ENCODE peak calls at places on chromosomes 3 and 15, in four cellular contexts. One of them, this sample, is unnamed.

GRCh38 chr3:151248772-151249366 is 29.5 kb downstream of the P2RY14 start:
- DNase-seq in right atrium auricular region: no peak
- DNase-seq in thoracic aorta: no peak
- DNase-seq in HL-60: no peak
- DNase-seq in this sample: no peak

GRCh38 chr15:85755471-85755870 is 39.3 kb downstream of the KLHL25 start:
- DNase-seq in right atrium auricular region: no peak
- DNase-seq in thoracic aorta: no peak
- DNase-seq in HL-60: no peak
- DNase-seq in this sample: no peak

GRCh38 chr3:45137656-45138181 is 8.5 kb downstream of the CDCP1 start:
- DNase-seq in right atrium auricular region: no peak
- DNase-seq in thoracic aorta: no peak
- DNase-seq in HL-60: no peak
- DNase-seq in this sample: no peak

GRCh38 chr15:39376371-39376909 is 204.4 kb upstream of the THBS1 start:
- DNase-seq in right atrium auricular region: no peak
- DNase-seq in thoracic aorta: no peak
- DNase-seq in HL-60: no peak
- DNase-seq in this sample: no peak

GRCh38 chr3:149670742-149671492 is 13.1 kb upstream of the WWTR1 start:
- DNase-seq in right atrium auricular region: no peak
- DNase-seq in thoracic aorta: no peak
- DNase-seq in HL-60: no peak
- DNase-seq in this sample: no peak

GRCh38 chr3:143000525-143000924 is 845 bp upstream of the U2SURP start:
- DNase-seq in right atrium auricular region: no peak
- DNase-seq in thoracic aorta: no peak
- DNase-seq in HL-60: no peak
- DNase-seq in this sample: no peak

GRCh38 chr15:77759896-77760592 is 127.3 kb upstream of the LINGO1 start:
- DNase-seq in right atrium auricular region: no peak
- DNase-seq in thoracic aorta: no peak
- DNase-seq in HL-60: no peak
- DNase-seq in this sample: no peak

GRCh38 chr3:8873740-8874139 is 89.5 kb downstream of the RAD18 start:
- DNase-seq in right atrium auricular region: no peak
- DNase-seq in thoracic aorta: no peak
- DNase-seq in HL-60: no peak
- DNase-seq in this sample: no peak

GRCh38 chr15:80285379-80285778 is 33.4 kb upstream of the CTXND1 start:
- DNase-seq in right atrium auricular region: no peak
- DNase-seq in thoracic aorta: no peak
- DNase-seq in HL-60: no peak
- DNase-seq in this sample: no peak

GRCh38 chr3:87082806-87083440 is 92.0 kb upstream of the VGLL3 start:
- DNase-seq in right atrium auricular region: no peak
- DNase-seq in thoracic aorta: no peak
- DNase-seq in HL-60: peak
- DNase-seq in this sample: no peak

GRCh38 chr15:101397521-101398003 is 91.9 kb downstream of the PCSK6 start:
- DNase-seq in right atrium auricular region: no peak
- DNase-seq in thoracic aorta: no peak
- DNase-seq in HL-60: peak
- DNase-seq in this sample: no peak

GRCh38 chr3:181886676-181887075 is 175.0 kb downstream of the SOX2 start:
- DNase-seq in right atrium auricular region: no peak
- DNase-seq in thoracic aorta: no peak
- DNase-seq in HL-60: no peak
- DNase-seq in this sample: no peak

GRCh38 chr15:70087708-70088352 is 9.9 kb downstream of the TLE3 start:
- DNase-seq in right atrium auricular region: no peak
- DNase-seq in thoracic aorta: no peak
- DNase-seq in HL-60: no peak
- DNase-seq in this sample: no peak

GRCh38 chr3:167909443-167910287 is 174.1 kb downstream of the SERPINI1 start:
- DNase-seq in right atrium auricular region: no peak
- DNase-seq in thoracic aorta: no peak
- DNase-seq in HL-60: no peak
- DNase-seq in this sample: no peak

GRCh38 chr15:78212546-78213424 is 21.6 kb downstream of the ACSBG1 start:
- DNase-seq in right atrium auricular region: peak
- DNase-seq in thoracic aorta: no peak
- DNase-seq in HL-60: no peak
- DNase-seq in this sample: no peak

GRCh38 chr15:85710340-85710842 is 84.3 kb downstream of the KLHL25 start:
- DNase-seq in right atrium auricular region: no peak
- DNase-seq in thoracic aorta: no peak
- DNase-seq in HL-60: no peak
- DNase-seq in this sample: no peak

GRCh38 chr3:172256101-172256687 is 192.1 kb downstream of the GHSR start:
- DNase-seq in right atrium auricular region: no peak
- DNase-seq in thoracic aorta: no peak
- DNase-seq in HL-60: no peak
- DNase-seq in this sample: peak

GRCh38 chr3:47475570-47476329 is at the start of gene SCAP:
- DNase-seq in right atrium auricular region: peak
- DNase-seq in thoracic aorta: peak
- DNase-seq in HL-60: peak
- DNase-seq in this sample: peak

GRCh38 chr3:33438871-33439270 is 1.3 kb downstream of the UBP1 start:
- DNase-seq in right atrium auricular region: no peak
- DNase-seq in thoracic aorta: no peak
- DNase-seq in HL-60: no peak
- DNase-seq in this sample: no peak

GRCh38 chr15:99496302-99496629 is 69.5 kb upstream of the MEF2A start:
- DNase-seq in right atrium auricular region: no peak
- DNase-seq in thoracic aorta: no peak
- DNase-seq in HL-60: no peak
- DNase-seq in this sample: no peak

GRCh38 chr3:73036694-73037368 is 24.6 kb upstream of the EBLN2 start:
- DNase-seq in right atrium auricular region: no peak
- DNase-seq in thoracic aorta: no peak
- DNase-seq in HL-60: no peak
- DNase-seq in this sample: no peak

GRCh38 chr3:57397175-57398026 is 104.9 kb upstream of the ASB14 start:
- DNase-seq in right atrium auricular region: no peak
- DNase-seq in thoracic aorta: no peak
- DNase-seq in HL-60: peak
- DNase-seq in this sample: peak

GRCh38 chr3:62100233-62100989 is 272.9 kb downstream of the FEZF2 start:
- DNase-seq in right atrium auricular region: no peak
- DNase-seq in thoracic aorta: no peak
- DNase-seq in HL-60: no peak
- DNase-seq in this sample: no peak

GRCh38 chr15:74504418-74504817 is 36.6 kb upstream of the ARID3B start:
- DNase-seq in right atrium auricular region: no peak
- DNase-seq in thoracic aorta: no peak
- DNase-seq in HL-60: no peak
- DNase-seq in this sample: no peak

GRCh38 chr3:120173056-120173675 is 78.9 kb upstream of the GSK3B start:
- DNase-seq in right atrium auricular region: peak
- DNase-seq in thoracic aorta: no peak
- DNase-seq in HL-60: no peak
- DNase-seq in this sample: no peak

GRCh38 chr15:72554471-72555425 is 80.6 kb downstream of the ARIH1 start:
- DNase-seq in right atrium auricular region: no peak
- DNase-seq in thoracic aorta: no peak
- DNase-seq in HL-60: no peak
- DNase-seq in this sample: peak

DNA sequence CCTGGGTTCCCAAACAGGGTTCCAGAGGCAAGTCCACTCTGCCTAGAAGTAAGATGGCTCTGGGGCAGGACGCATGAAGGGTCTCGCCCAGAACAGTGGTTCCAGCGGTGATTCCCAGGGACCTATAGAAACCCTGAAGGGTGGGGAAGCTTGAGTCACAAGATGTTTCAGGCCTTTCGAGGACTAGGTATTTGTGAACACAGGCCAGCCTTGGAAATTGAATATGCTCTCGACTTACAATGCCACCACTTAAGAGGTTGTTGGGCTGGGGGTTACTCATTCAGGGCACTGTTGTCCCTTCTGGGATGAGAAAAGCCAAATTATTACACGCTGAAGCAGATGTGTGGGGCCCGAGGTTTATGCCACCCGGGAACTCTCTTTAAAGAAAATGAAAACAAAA is 152.0 kb downstream of the TJP1 start:
- DNase-seq in right atrium auricular region: no peak
- DNase-seq in thoracic aorta: no peak
- DNase-seq in HL-60: no peak
- DNase-seq in this sample: no peak
- TF ChIP-seq CTCF in right atrium auricular region: no peak
- TF ChIP-seq CTCF in thoracic aorta: no peak
- TF ChIP-seq CTCF in HL-60: no peak
- TF ChIP-seq CTCF in this sample: no peak

GRCh38 chr15:68630836-68631235 is 52.0 kb downstream of the CORO2B start:
- DNase-seq in right atrium auricular region: no peak
- DNase-seq in thoracic aorta: no peak
- DNase-seq in HL-60: no peak
- DNase-seq in this sample: no peak

GRCh38 chr15:68630205-68630555 is 51.4 kb downstream of the CORO2B start:
- DNase-seq in right atrium auricular region: no peak
- DNase-seq in thoracic aorta: no peak
- DNase-seq in HL-60: no peak
- DNase-seq in this sample: no peak

GRCh38 chr15:68632101-68632500 is 53.3 kb downstream of the CORO2B start:
- DNase-seq in right atrium auricular region: no peak
- DNase-seq in thoracic aorta: no peak
- DNase-seq in HL-60: no peak
- DNase-seq in this sample: no peak

GRCh38 chr15:68633181-68634121 is 54.7 kb downstream of the CORO2B start:
- DNase-seq in right atrium auricular region: no peak
- DNase-seq in thoracic aorta: no peak
- DNase-seq in HL-60: no peak
- DNase-seq in this sample: no peak

GRCh38 chr15:68631621-68632051 is 52.8 kb downstream of the CORO2B start:
- DNase-seq in right atrium auricular region: no peak
- DNase-seq in thoracic aorta: no peak
- DNase-seq in HL-60: no peak
- DNase-seq in this sample: no peak
- TF ChIP-seq CTCF in right atrium auricular region: no peak
- TF ChIP-seq CTCF in thoracic aorta: no peak
- TF ChIP-seq CTCF in HL-60: no peak
- TF ChIP-seq CTCF in this sample: no peak

GRCh38 chr15:50315814-50316630 is 39.0 kb downstream of the GABPB1 start:
- DNase-seq in right atrium auricular region: no peak
- DNase-seq in thoracic aorta: no peak
- DNase-seq in HL-60: no peak
- DNase-seq in this sample: peak
- TF ChIP-seq CTCF in right atrium auricular region: peak
- TF ChIP-seq CTCF in thoracic aorta: peak
- TF ChIP-seq CTCF in HL-60: peak
- TF ChIP-seq CTCF in this sample: peak

GRCh38 chr15:40595773-40596172 is 1.7 kb downstream of the KNL1 start:
- DNase-seq in right atrium auricular region: no peak
- DNase-seq in thoracic aorta: no peak
- DNase-seq in HL-60: no peak
- DNase-seq in this sample: no peak
- TF ChIP-seq CTCF in right atrium auricular region: no peak
- TF ChIP-seq CTCF in thoracic aorta: no peak
- TF ChIP-seq CTCF in HL-60: no peak
- TF ChIP-seq CTCF in this sample: no peak

GRCh38 chr15:45199136-45199810 is 11.5 kb upstream of the SHF start:
- DNase-seq in right atrium auricular region: no peak
- DNase-seq in thoracic aorta: no peak
- DNase-seq in HL-60: peak
- DNase-seq in this sample: no peak
- TF ChIP-seq CTCF in right atrium auricular region: no peak
- TF ChIP-seq CTCF in thoracic aorta: no peak
- TF ChIP-seq CTCF in HL-60: no peak
- TF ChIP-seq CTCF in this sample: no peak

GRCh38 chr3:85801955-85802354 is 843.2 kb downstream of the CADM2 start:
- DNase-seq in right atrium auricular region: no peak
- DNase-seq in thoracic aorta: no peak
- DNase-seq in HL-60: no peak
- DNase-seq in this sample: no peak
- TF ChIP-seq CTCF in right atrium auricular region: no peak
- TF ChIP-seq CTCF in thoracic aorta: no peak
- TF ChIP-seq CTCF in HL-60: no peak
- TF ChIP-seq CTCF in this sample: no peak

DNA sequence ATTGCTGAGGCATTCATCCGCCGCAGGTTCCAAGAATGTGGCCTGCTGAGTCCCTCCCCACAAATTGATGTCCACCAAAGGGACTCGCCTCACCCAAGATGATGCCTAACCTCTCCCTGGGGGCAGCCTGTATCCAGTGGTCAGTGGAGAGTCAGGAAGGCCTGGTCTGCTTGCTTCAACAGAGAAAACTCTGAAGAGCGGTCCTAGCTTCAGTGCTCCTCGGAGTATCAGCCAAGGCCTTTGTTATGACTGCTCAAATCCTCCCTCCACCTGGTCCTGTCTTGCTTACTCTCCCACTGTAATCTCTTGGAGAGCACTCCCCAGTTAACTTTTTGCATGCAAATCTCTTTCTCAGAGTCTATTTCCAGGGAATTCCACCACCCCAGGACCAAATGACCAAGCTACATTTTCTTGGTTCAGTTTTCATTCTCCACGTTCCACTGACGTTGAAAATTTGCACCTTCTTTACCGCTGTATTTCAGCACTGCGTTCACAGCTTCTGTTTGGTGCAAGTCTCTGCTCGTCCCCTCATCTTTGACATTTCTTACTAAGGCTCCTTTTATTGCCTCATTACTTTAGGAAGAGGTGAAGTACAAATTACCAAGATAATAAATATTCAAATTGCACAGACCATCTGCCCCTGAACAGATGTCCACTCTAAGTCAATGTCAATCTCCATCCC is 22.3 kb downstream of the CMTM7 start:
- DNase-seq in right atrium auricular region: no peak
- DNase-seq in thoracic aorta: no peak
- DNase-seq in HL-60: no peak
- DNase-seq in this sample: no peak
- TF ChIP-seq CTCF in right atrium auricular region: no peak
- TF ChIP-seq CTCF in thoracic aorta: no peak
- TF ChIP-seq CTCF in HL-60: no peak
- TF ChIP-seq CTCF in this sample: no peak

GRCh38 chr3:65342084-65342683 is 654.4 kb upstream of the ADAMTS9 start:
- DNase-seq in right atrium auricular region: no peak
- DNase-seq in thoracic aorta: no peak
- DNase-seq in HL-60: peak
- DNase-seq in this sample: no peak
- TF ChIP-seq CTCF in right atrium auricular region: peak
- TF ChIP-seq CTCF in thoracic aorta: peak
- TF ChIP-seq CTCF in HL-60: peak
- TF ChIP-seq CTCF in this sample: peak

This sample was measured in AG09319.